ENCODE peak calls at places on chromosomes 12 and 14, in five cellular contexts. One of them, this sample, is unnamed.
A peak's percentile ranks its signal among the peaks of the same experiment; 100 is the strongest.

GRCh38 chr14:64060199-64060545 is 207.4 kb downstream of the SYNE2 start:
- DNase-seq in ovary: no peak
- DNase-seq in IMR-90: no peak
- DNase-seq in hepatocyte: no peak
- DNase-seq in heart right ventricle: no peak
- DNase-seq in this sample: no peak

GRCh38 chr14:104893435-104894207 is 28.6 kb downstream of the CEP170B start:
- DNase-seq in ovary: peak; percentile 18
- DNase-seq in IMR-90: no peak
- DNase-seq in hepatocyte: peak; percentile 5
- DNase-seq in heart right ventricle: no peak
- DNase-seq in this sample: no peak

GRCh38 chr12:121956041-121956341 is 37.6 kb downstream of the CFAP251 start:
- DNase-seq in ovary: no peak
- DNase-seq in IMR-90: no peak
- DNase-seq in hepatocyte: no peak
- DNase-seq in heart right ventricle: no peak
- DNase-seq in this sample: no peak

GRCh38 chr14:51564460-51564859 is 87.2 kb upstream of the FRMD6 start:
- DNase-seq in ovary: no peak
- DNase-seq in IMR-90: no peak
- DNase-seq in hepatocyte: no peak
- DNase-seq in heart right ventricle: no peak
- DNase-seq in this sample: no peak

GRCh38 chr14:63435838-63436237 is 107.3 kb downstream of the PPP2R5E start:
- DNase-seq in ovary: peak; percentile 83
- DNase-seq in IMR-90: peak; percentile 92
- DNase-seq in hepatocyte: peak; percentile 62
- DNase-seq in heart right ventricle: peak; percentile 34
- DNase-seq in this sample: no peak

GRCh38 chr12:1279050-1279449 is 288.0 kb downstream of the ERC1 start:
- DNase-seq in ovary: no peak
- DNase-seq in IMR-90: no peak
- DNase-seq in hepatocyte: no peak
- DNase-seq in heart right ventricle: no peak
- DNase-seq in this sample: no peak

GRCh38 chr12:83827860-83828259 is 1084.7 kb downstream of the SLC6A15 start:
- DNase-seq in ovary: no peak
- DNase-seq in IMR-90: no peak
- DNase-seq in hepatocyte: peak; percentile 7
- DNase-seq in heart right ventricle: no peak
- DNase-seq in this sample: no peak

GRCh38 chr12:53623986-53624385 is 2.2 kb downstream of the ATF7 start:
- DNase-seq in ovary: peak; percentile 37
- DNase-seq in IMR-90: peak; percentile 55
- DNase-seq in hepatocyte: no peak
- DNase-seq in heart right ventricle: no peak
- DNase-seq in this sample: no peak

GRCh38 chr12:41407240-41407799 is 219.2 kb downstream of the PDZRN4 start:
- DNase-seq in ovary: no peak
- DNase-seq in IMR-90: no peak
- DNase-seq in hepatocyte: no peak
- DNase-seq in heart right ventricle: no peak
- DNase-seq in this sample: no peak

GRCh38 chr12:78385541-78385940 is 479.0 kb upstream of the SYT1 start:
- DNase-seq in ovary: no peak
- DNase-seq in IMR-90: peak; percentile 16
- DNase-seq in hepatocyte: no peak
- DNase-seq in heart right ventricle: no peak
- DNase-seq in this sample: no peak

GRCh38 chr12:89390802-89391673 is 38.7 kb upstream of the DUSP6 start:
- DNase-seq in ovary: no peak
- DNase-seq in IMR-90: peak; percentile 90
- DNase-seq in hepatocyte: peak; percentile 40
- DNase-seq in heart right ventricle: no peak
- DNase-seq in this sample: no peak

GRCh38 chr12:92032965-92033364 is 112.7 kb downstream of the BTG1 start:
- DNase-seq in ovary: no peak
- DNase-seq in IMR-90: no peak
- DNase-seq in hepatocyte: no peak
- DNase-seq in heart right ventricle: no peak
- DNase-seq in this sample: no peak

GRCh38 chr12:3293446-3294161 is 197.4 kb upstream of the PRMT8 start:
- DNase-seq in ovary: no peak
- DNase-seq in IMR-90: peak; percentile 55
- DNase-seq in hepatocyte: no peak
- DNase-seq in heart right ventricle: no peak
- DNase-seq in this sample: no peak

GRCh38 chr12:109590566-109590965 is 17.0 kb downstream of the MVK start:
- DNase-seq in ovary: no peak
- DNase-seq in IMR-90: no peak
- DNase-seq in hepatocyte: no peak
- DNase-seq in heart right ventricle: no peak
- DNase-seq in this sample: no peak

GRCh38 chr12:105072888-105073488 is 11.3 kb downstream of the ALDH1L2 start:
- DNase-seq in ovary: no peak
- DNase-seq in IMR-90: no peak
- DNase-seq in hepatocyte: no peak
- DNase-seq in heart right ventricle: no peak
- DNase-seq in this sample: no peak

GRCh38 chr14:46788994-46789393 is 137.4 kb upstream of the RPL10L start:
- DNase-seq in ovary: no peak
- DNase-seq in IMR-90: no peak
- DNase-seq in hepatocyte: no peak
- DNase-seq in heart right ventricle: no peak
- DNase-seq in this sample: no peak

GRCh38 chr14:104881369-104881979 is 16.4 kb downstream of the CEP170B start:
- DNase-seq in ovary: no peak
- DNase-seq in IMR-90: no peak
- DNase-seq in hepatocyte: no peak
- DNase-seq in heart right ventricle: peak; percentile 43
- DNase-seq in this sample: no peak

GRCh38 chr14:76904100-76904739 is 78.0 kb downstream of the LRRC74A start:
- DNase-seq in ovary: peak; percentile 68
- DNase-seq in IMR-90: peak; percentile 98
- DNase-seq in hepatocyte: peak; percentile 63
- DNase-seq in heart right ventricle: peak; percentile 34
- DNase-seq in this sample: no peak

GRCh38 chr12:24198070-24198469 is 248.6 kb upstream of the SOX5 start:
- DNase-seq in ovary: no peak
- DNase-seq in IMR-90: peak; percentile 47
- DNase-seq in hepatocyte: no peak
- DNase-seq in heart right ventricle: no peak
- DNase-seq in this sample: no peak

GRCh38 chr14:94364964-94365363 is 23.4 kb downstream of the SERPINA1 start:
- DNase-seq in ovary: no peak
- DNase-seq in IMR-90: no peak
- DNase-seq in hepatocyte: no peak
- DNase-seq in heart right ventricle: no peak
- DNase-seq in this sample: no peak

GRCh38 chr12:32533971-32534590 is 134.7 kb downstream of the FGD4 start:
- DNase-seq in ovary: peak; percentile 39
- DNase-seq in IMR-90: peak; percentile 98
- DNase-seq in hepatocyte: peak; percentile 84
- DNase-seq in heart right ventricle: no peak
- DNase-seq in this sample: no peak

DNA sequence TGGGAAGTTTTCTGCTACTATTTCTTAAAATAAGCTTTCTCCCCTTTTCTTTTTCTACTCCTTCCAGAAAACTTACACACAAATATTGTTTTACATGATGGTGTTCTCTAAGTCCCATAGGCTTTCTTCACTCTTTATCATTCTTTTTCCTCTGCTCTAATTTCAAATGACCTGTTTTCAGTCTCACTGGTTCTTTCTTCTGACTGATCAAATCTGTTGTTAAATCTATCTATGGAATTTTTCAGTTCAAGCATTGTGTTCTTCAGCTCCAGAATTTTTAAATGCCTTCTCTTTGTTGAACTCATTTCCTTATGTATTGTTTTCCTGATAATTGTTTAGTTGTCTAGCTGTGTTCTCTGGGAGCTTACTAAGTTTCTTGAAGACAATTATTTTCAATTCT is 29.5 kb upstream of the CNOT2 start:
- DNase-seq in ovary: no peak
- DNase-seq in IMR-90: no peak
- DNase-seq in hepatocyte: no peak
- DNase-seq in heart right ventricle: no peak
- DNase-seq in this sample: no peak
- H3K9me3 ChIP-seq in ovary: peaks cover 7% of the 10 kb centered on the region
- H3K9me3 ChIP-seq in IMR-90: peaks cover 3% of the 10 kb centered on the region
- H3K9me3 ChIP-seq in hepatocyte: peaks cover 5% of the 10 kb centered on the region
- H3K9me3 ChIP-seq in heart right ventricle: peaks cover 52% of the 10 kb centered on the region
- H3K9me3 ChIP-seq in this sample: peaks cover 26% of the 10 kb centered on the region

GRCh38 chr12:51590347-51591019 is 550 bp upstream of the SCN8A start:
- DNase-seq in ovary: peak; percentile 40
- DNase-seq in IMR-90: peak; percentile 75
- DNase-seq in hepatocyte: peak; percentile 92
- DNase-seq in heart right ventricle: peak; percentile 62
- DNase-seq in this sample: peak; percentile 63
- TF ChIP-seq CTCF in ovary: peak; percentile 28
- TF ChIP-seq CTCF in IMR-90: peak; percentile 81
- TF ChIP-seq CTCF in hepatocyte: peak; percentile 46
- TF ChIP-seq CTCF in heart right ventricle: no peak
- TF ChIP-seq CTCF in this sample: no peak

GRCh38 chr14:106551265-106551664 is 1024.9 kb downstream of the TMEM121 start:
- DNase-seq in ovary: no peak
- DNase-seq in IMR-90: no peak
- DNase-seq in hepatocyte: no peak
- DNase-seq in heart right ventricle: no peak
- DNase-seq in this sample: no peak

GRCh38 chr14:106562451-106562850 is 1036.1 kb downstream of the TMEM121 start:
- DNase-seq in ovary: no peak
- DNase-seq in IMR-90: no peak
- DNase-seq in hepatocyte: no peak
- DNase-seq in heart right ventricle: no peak
- DNase-seq in this sample: no peak

DNA sequence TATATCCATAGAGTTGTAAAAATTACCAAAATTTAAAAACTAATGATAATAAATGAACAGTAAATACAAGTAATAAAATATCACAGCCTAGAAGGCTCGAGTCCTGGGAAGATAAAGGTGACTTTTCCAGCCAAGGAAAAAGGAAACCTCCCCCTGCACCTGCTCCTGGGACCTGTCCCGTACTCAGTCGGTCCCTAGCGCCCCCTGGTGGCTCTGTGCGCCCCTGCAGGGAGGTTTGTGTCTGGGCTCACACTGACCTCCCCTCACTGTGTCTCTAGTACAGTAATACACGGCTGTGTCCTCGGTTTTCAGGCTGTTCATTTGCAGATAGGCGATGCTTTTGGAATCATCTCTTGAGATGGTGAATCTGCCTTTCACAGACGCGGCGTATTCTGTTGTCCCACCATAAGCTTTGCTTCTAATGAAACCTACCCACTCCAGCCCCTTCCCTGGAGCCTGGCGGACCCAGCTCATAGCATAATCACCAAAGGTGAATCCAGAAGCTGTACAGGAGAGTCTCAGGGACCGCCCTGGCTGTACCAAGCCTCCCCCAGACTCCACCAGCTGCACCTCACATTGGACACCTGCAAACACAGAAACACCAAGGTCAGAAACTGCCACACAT is 1030.4 kb downstream of the TMEM121 start:
- DNase-seq in ovary: no peak
- DNase-seq in IMR-90: no peak
- DNase-seq in hepatocyte: no peak
- DNase-seq in heart right ventricle: peak; percentile 32
- DNase-seq in this sample: peak; percentile 69
- H3K9me3 ChIP-seq in ovary: no peaks in the 10 kb centered on the region
- H3K9me3 ChIP-seq in IMR-90: peaks cover 10% of the 10 kb centered on the region
- H3K9me3 ChIP-seq in hepatocyte: no peaks in the 10 kb centered on the region
- H3K9me3 ChIP-seq in heart right ventricle: no peaks in the 10 kb centered on the region
- H3K9me3 ChIP-seq in this sample: no peaks in the 10 kb centered on the region

GRCh38 chr14:85131523-85131922 is 398.4 kb upstream of the FLRT2 start:
- DNase-seq in ovary: no peak
- DNase-seq in IMR-90: no peak
- DNase-seq in hepatocyte: peak; percentile 54
- DNase-seq in heart right ventricle: no peak
- DNase-seq in this sample: no peak
- TF ChIP-seq CTCF in ovary: no peak
- TF ChIP-seq CTCF in IMR-90: no peak
- TF ChIP-seq CTCF in hepatocyte: peak; percentile 43
- TF ChIP-seq CTCF in heart right ventricle: peak; percentile 10
- TF ChIP-seq CTCF in this sample: no peak

GRCh38 chr12:79573820-79574219 is 116.9 kb downstream of the PAWR start:
- DNase-seq in ovary: no peak
- DNase-seq in IMR-90: no peak
- DNase-seq in hepatocyte: no peak
- DNase-seq in heart right ventricle: no peak
- DNase-seq in this sample: no peak

GRCh38 chr12:79567164-79567563 is 123.6 kb downstream of the PAWR start:
- DNase-seq in ovary: no peak
- DNase-seq in IMR-90: no peak
- DNase-seq in hepatocyte: no peak
- DNase-seq in heart right ventricle: no peak
- DNase-seq in this sample: no peak

GRCh38 chr12:79566452-79566851 is 124.3 kb downstream of the PAWR start:
- DNase-seq in ovary: no peak
- DNase-seq in IMR-90: peak; percentile 24
- DNase-seq in hepatocyte: no peak
- DNase-seq in heart right ventricle: no peak
- DNase-seq in this sample: no peak

GRCh38 chr12:79569679-79570078 is 121.1 kb downstream of the PAWR start:
- DNase-seq in ovary: no peak
- DNase-seq in IMR-90: no peak
- DNase-seq in hepatocyte: no peak
- DNase-seq in heart right ventricle: no peak
- DNase-seq in this sample: no peak
- H3K9me3 ChIP-seq in ovary: peaks cover 5% of the 10 kb centered on the region
- H3K9me3 ChIP-seq in IMR-90: peaks cover 14% of the 10 kb centered on the region
- H3K9me3 ChIP-seq in hepatocyte: no peaks in the 10 kb centered on the region
- H3K9me3 ChIP-seq in heart right ventricle: peaks cover 44% of the 10 kb centered on the region
- H3K9me3 ChIP-seq in this sample: peaks cover 5% of the 10 kb centered on the region

DNA sequence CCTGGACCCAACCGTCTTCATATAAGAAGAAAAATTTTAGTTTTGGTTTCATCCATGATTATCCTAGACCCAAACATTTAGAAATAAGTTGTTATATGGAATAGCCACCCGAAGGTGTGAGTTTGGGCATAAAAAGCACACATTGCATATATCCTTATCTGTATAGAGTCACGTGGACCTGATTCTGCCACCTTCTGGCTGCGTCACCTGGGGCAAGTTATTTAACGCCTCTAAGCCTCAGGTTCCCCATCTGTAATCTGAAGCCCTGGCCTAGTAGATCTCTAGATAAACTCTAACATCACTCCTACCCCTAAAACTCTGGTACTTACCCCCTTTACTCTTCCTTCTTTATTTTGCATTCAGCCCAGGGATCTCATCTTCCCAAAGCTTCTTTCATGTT is 14.3 kb upstream of the KRT5 start:
- DNase-seq in ovary: no peak
- DNase-seq in IMR-90: no peak
- DNase-seq in hepatocyte: no peak
- DNase-seq in heart right ventricle: no peak
- DNase-seq in this sample: no peak
- TF ChIP-seq CTCF in ovary: no peak
- TF ChIP-seq CTCF in IMR-90: no peak
- TF ChIP-seq CTCF in hepatocyte: peak; percentile 7
- TF ChIP-seq CTCF in heart right ventricle: no peak
- TF ChIP-seq CTCF in this sample: no peak